ENCODE peak calls at places on chromosomes 1 and 21, in five cellular contexts. One of them, this sample, is unnamed.

GRCh38 chr1:24898152-24898908 is 31.7 kb downstream of the RUNX3 start:
- DNase-seq in endothelial cell of umbilical vein: peak
- DNase-seq in lung: peak
- DNase-seq in A549: peak
- DNase-seq in epithelial cell of esophagus: peak
- DNase-seq in this sample: peak

GRCh38 chr1:63922848-63923247 is 149.0 kb downstream of the ROR1 start:
- DNase-seq in endothelial cell of umbilical vein: no peak
- DNase-seq in lung: no peak
- DNase-seq in A549: no peak
- DNase-seq in epithelial cell of esophagus: no peak
- DNase-seq in this sample: no peak

GRCh38 chr1:191151321-191151807 is 673.7 kb upstream of the BRINP3 start:
- DNase-seq in endothelial cell of umbilical vein: no peak
- DNase-seq in lung: no peak
- DNase-seq in A549: no peak
- DNase-seq in epithelial cell of esophagus: no peak
- DNase-seq in this sample: no peak

GRCh38 chr1:218344814-218345672 is at the start of gene TGFB2:
- DNase-seq in endothelial cell of umbilical vein: peak
- DNase-seq in lung: no peak
- DNase-seq in A549: peak
- DNase-seq in epithelial cell of esophagus: peak
- DNase-seq in this sample: peak

GRCh38 chr1:83998599-83999315 is at the start of gene TTLL7:
- DNase-seq in endothelial cell of umbilical vein: peak
- DNase-seq in lung: peak
- DNase-seq in A549: peak
- DNase-seq in epithelial cell of esophagus: peak
- DNase-seq in this sample: no peak

GRCh38 chr1:236142358-236143103 is at the start of gene GPR137B:
- DNase-seq in endothelial cell of umbilical vein: peak
- DNase-seq in lung: no peak
- DNase-seq in A549: peak
- DNase-seq in epithelial cell of esophagus: peak
- DNase-seq in this sample: peak

GRCh38 chr1:73644198-73644597 is 553.8 kb downstream of the LRRIQ3 start:
- DNase-seq in endothelial cell of umbilical vein: no peak
- DNase-seq in lung: no peak
- DNase-seq in A549: no peak
- DNase-seq in epithelial cell of esophagus: no peak
- DNase-seq in this sample: no peak

GRCh38 chr1:210527091-210527490 is 198.4 kb downstream of the HHAT start:
- DNase-seq in endothelial cell of umbilical vein: no peak
- DNase-seq in lung: no peak
- DNase-seq in A549: no peak
- DNase-seq in epithelial cell of esophagus: no peak
- DNase-seq in this sample: peak

GRCh38 chr1:39857479-39857878 is 25.8 kb downstream of the TRIT1 start:
- DNase-seq in endothelial cell of umbilical vein: no peak
- DNase-seq in lung: no peak
- DNase-seq in A549: no peak
- DNase-seq in epithelial cell of esophagus: no peak
- DNase-seq in this sample: no peak

GRCh38 chr1:211699059-211699458 is 23.6 kb upstream of the NEK2 start:
- DNase-seq in endothelial cell of umbilical vein: no peak
- DNase-seq in lung: no peak
- DNase-seq in A549: no peak
- DNase-seq in epithelial cell of esophagus: no peak
- DNase-seq in this sample: no peak

GRCh38 chr1:55812281-55812680 is 597.1 kb upstream of the USP24 start:
- DNase-seq in endothelial cell of umbilical vein: no peak
- DNase-seq in lung: no peak
- DNase-seq in A549: no peak
- DNase-seq in epithelial cell of esophagus: no peak
- DNase-seq in this sample: no peak

GRCh38 chr1:70947864-70948263 is 99.8 kb downstream of the PTGER3 start:
- DNase-seq in endothelial cell of umbilical vein: no peak
- DNase-seq in lung: no peak
- DNase-seq in A549: no peak
- DNase-seq in epithelial cell of esophagus: no peak
- DNase-seq in this sample: no peak

GRCh38 chr1:236502579-236502971 is 21.2 kb upstream of the LGALS8 start:
- DNase-seq in endothelial cell of umbilical vein: peak
- DNase-seq in lung: no peak
- DNase-seq in A549: no peak
- DNase-seq in epithelial cell of esophagus: peak
- DNase-seq in this sample: peak

GRCh38 chr1:217534566-217534965 is 96.3 kb downstream of the GPATCH2 start:
- DNase-seq in endothelial cell of umbilical vein: no peak
- DNase-seq in lung: no peak
- DNase-seq in A549: no peak
- DNase-seq in epithelial cell of esophagus: no peak
- DNase-seq in this sample: no peak

GRCh38 chr1:64173300-64173940 is 30.0 kb upstream of the UBE2U start:
- DNase-seq in endothelial cell of umbilical vein: no peak
- DNase-seq in lung: no peak
- DNase-seq in A549: no peak
- DNase-seq in epithelial cell of esophagus: no peak
- DNase-seq in this sample: no peak

GRCh38 chr1:30460661-30461060 is 262.7 kb downstream of the MATN1 start:
- DNase-seq in endothelial cell of umbilical vein: no peak
- DNase-seq in lung: no peak
- DNase-seq in A549: no peak
- DNase-seq in epithelial cell of esophagus: no peak
- DNase-seq in this sample: no peak

GRCh38 chr1:181087400-181087901 is 1.0 kb upstream of the IER5 start:
- DNase-seq in endothelial cell of umbilical vein: no peak
- DNase-seq in lung: no peak
- DNase-seq in A549: no peak
- DNase-seq in epithelial cell of esophagus: no peak
- DNase-seq in this sample: no peak

GRCh38 chr21:44892095-44892494 is 18.6 kb upstream of the PTTG1IP start:
- DNase-seq in endothelial cell of umbilical vein: no peak
- DNase-seq in lung: no peak
- DNase-seq in A549: no peak
- DNase-seq in epithelial cell of esophagus: no peak
- DNase-seq in this sample: no peak

GRCh38 chr1:174448964-174449363 is 1.2 kb downstream of the GPR52 start:
- DNase-seq in endothelial cell of umbilical vein: peak
- DNase-seq in lung: no peak
- DNase-seq in A549: no peak
- DNase-seq in epithelial cell of esophagus: no peak
- DNase-seq in this sample: no peak

GRCh38 chr1:159008744-159009188 is 941 bp upstream of the IFI16 start:
- DNase-seq in endothelial cell of umbilical vein: no peak
- DNase-seq in lung: no peak
- DNase-seq in A549: no peak
- DNase-seq in epithelial cell of esophagus: no peak
- DNase-seq in this sample: peak

GRCh38 chr1:58649555-58649954 is 50.3 kb downstream of the MYSM1 start:
- DNase-seq in endothelial cell of umbilical vein: no peak
- DNase-seq in lung: no peak
- DNase-seq in A549: no peak
- DNase-seq in epithelial cell of esophagus: peak
- DNase-seq in this sample: no peak

GRCh38 chr1:173095632-173096031 is 44.9 kb upstream of the TNFSF18 start:
- DNase-seq in endothelial cell of umbilical vein: no peak
- DNase-seq in lung: no peak
- DNase-seq in A549: no peak
- DNase-seq in epithelial cell of esophagus: peak
- DNase-seq in this sample: peak

GRCh38 chr1:161225534-161226319 is at the start of gene TOMM40L:
- DNase-seq in endothelial cell of umbilical vein: peak
- DNase-seq in lung: peak
- DNase-seq in A549: peak
- DNase-seq in epithelial cell of esophagus: peak
- DNase-seq in this sample: peak
- TF ChIP-seq CTCF in endothelial cell of umbilical vein: peak
- TF ChIP-seq CTCF in lung: peak
- TF ChIP-seq CTCF in A549: peak
- TF ChIP-seq CTCF in epithelial cell of esophagus: peak
- TF ChIP-seq CTCF in this sample: peak

DNA sequence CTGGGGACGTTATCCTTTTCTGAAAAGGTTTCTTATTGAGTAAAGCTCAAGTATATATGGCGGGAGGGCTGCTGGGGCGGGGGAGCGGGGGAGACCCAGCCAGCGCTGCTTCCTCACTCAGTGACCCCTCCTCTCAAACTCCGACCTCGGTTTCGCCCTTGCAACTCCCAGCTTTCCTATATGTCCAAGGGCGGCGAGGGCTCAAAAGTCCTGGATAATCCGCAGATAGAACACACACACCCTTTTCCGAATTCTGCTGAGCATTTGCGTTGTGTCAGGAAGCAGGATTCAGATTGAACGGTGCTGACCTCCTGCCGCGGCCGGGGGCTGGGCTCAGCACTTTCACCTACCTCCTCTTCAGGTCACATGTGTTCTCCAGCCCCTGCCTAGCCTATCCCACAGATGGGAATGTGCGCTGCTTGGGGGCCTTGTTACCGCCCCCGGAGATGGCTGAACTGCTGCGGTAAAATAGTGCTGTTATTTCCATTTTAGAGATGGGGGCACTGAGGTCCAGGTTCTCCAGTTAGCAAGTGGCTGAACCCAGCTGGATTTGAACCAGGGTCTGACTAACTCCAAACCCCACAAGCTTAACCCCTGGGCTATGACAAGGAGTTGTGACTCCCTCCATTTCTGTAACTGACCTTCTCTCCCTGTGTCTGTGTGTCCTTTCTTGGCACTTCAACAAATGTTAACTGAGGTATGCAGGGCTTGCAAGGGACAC is 795 bp upstream of the AHDC1 start:
- DNase-seq in endothelial cell of umbilical vein: no peak
- DNase-seq in lung: no peak
- DNase-seq in A549: no peak
- DNase-seq in epithelial cell of esophagus: no peak
- DNase-seq in this sample: no peak
- H3K4me3 ChIP-seq in endothelial cell of umbilical vein: peak
- H3K4me3 ChIP-seq in lung: no peak
- H3K4me3 ChIP-seq in A549: peak
- H3K4me3 ChIP-seq in epithelial cell of esophagus: peak
- H3K4me3 ChIP-seq in this sample: peak

GRCh38 chr1:156075158-156075557 is 7.1 kb downstream of the MEX3A start:
- DNase-seq in endothelial cell of umbilical vein: no peak
- DNase-seq in lung: no peak
- DNase-seq in A549: no peak
- DNase-seq in epithelial cell of esophagus: no peak
- DNase-seq in this sample: no peak
- TF ChIP-seq CTCF in endothelial cell of umbilical vein: no peak
- TF ChIP-seq CTCF in lung: no peak
- TF ChIP-seq CTCF in A549: no peak
- TF ChIP-seq CTCF in epithelial cell of esophagus: no peak
- TF ChIP-seq CTCF in this sample: no peak

GRCh38 chr21:42527489-42528158 is 14.0 kb downstream of the SLC37A1 start:
- DNase-seq in endothelial cell of umbilical vein: no peak
- DNase-seq in lung: no peak
- DNase-seq in A549: no peak
- DNase-seq in epithelial cell of esophagus: no peak
- DNase-seq in this sample: no peak
- H3K4me3 ChIP-seq in endothelial cell of umbilical vein: no peak
- H3K4me3 ChIP-seq in lung: no peak
- H3K4me3 ChIP-seq in A549: no peak
- H3K4me3 ChIP-seq in epithelial cell of esophagus: no peak
- H3K4me3 ChIP-seq in this sample: no peak

GRCh38 chr1:152481869-152482664 is 28.5 kb upstream of the LCE5A start:
- DNase-seq in endothelial cell of umbilical vein: no peak
- DNase-seq in lung: no peak
- DNase-seq in A549: no peak
- DNase-seq in epithelial cell of esophagus: no peak
- DNase-seq in this sample: no peak
- TF ChIP-seq CTCF in endothelial cell of umbilical vein: no peak
- TF ChIP-seq CTCF in lung: no peak
- TF ChIP-seq CTCF in A549: no peak
- TF ChIP-seq CTCF in epithelial cell of esophagus: no peak
- TF ChIP-seq CTCF in this sample: no peak

GRCh38 chr1:32336963-32337675 is 1.1 kb upstream of the MARCKSL1 start:
- DNase-seq in endothelial cell of umbilical vein: no peak
- DNase-seq in lung: peak
- DNase-seq in A549: no peak
- DNase-seq in epithelial cell of esophagus: peak
- DNase-seq in this sample: no peak

GRCh38 chr1:32335951-32336867 is at the start of gene MARCKSL1:
- DNase-seq in endothelial cell of umbilical vein: peak
- DNase-seq in lung: peak
- DNase-seq in A549: peak
- DNase-seq in epithelial cell of esophagus: peak
- DNase-seq in this sample: peak

GRCh38 chr1:32334864-32335618 is 992 bp downstream of the MARCKSL1 start:
- DNase-seq in endothelial cell of umbilical vein: peak
- DNase-seq in lung: no peak
- DNase-seq in A549: peak
- DNase-seq in epithelial cell of esophagus: peak
- DNase-seq in this sample: no peak

GRCh38 chr1:32334274-32334861 is 1.7 kb downstream of the MARCKSL1 start:
- DNase-seq in endothelial cell of umbilical vein: no peak
- DNase-seq in lung: no peak
- DNase-seq in A549: no peak
- DNase-seq in epithelial cell of esophagus: no peak
- DNase-seq in this sample: no peak

DNA sequence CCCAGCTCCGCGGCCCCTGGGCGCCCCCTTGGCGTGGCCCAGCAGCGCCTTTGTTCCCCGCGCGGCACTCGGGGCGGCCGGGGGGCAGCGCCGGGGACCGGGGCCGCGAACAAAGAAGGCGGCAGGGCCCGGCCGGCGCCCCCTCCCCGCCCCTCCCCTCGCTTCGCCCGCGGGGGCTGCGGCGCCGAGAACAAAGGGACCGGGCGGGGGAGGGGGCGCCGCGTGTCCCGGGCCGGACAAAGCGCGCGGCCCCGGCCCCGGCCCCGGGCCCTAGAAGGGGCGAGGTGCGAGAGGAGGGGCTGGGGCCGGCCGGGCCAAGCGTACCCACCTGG is 448 bp downstream of the MARCKSL1 start:
- DNase-seq in endothelial cell of umbilical vein: no peak
- DNase-seq in lung: no peak
- DNase-seq in A549: no peak
- DNase-seq in epithelial cell of esophagus: no peak
- DNase-seq in this sample: no peak
- H3K4me3 ChIP-seq in endothelial cell of umbilical vein: peak
- H3K4me3 ChIP-seq in lung: peak
- H3K4me3 ChIP-seq in A549: peak
- H3K4me3 ChIP-seq in epithelial cell of esophagus: peak
- H3K4me3 ChIP-seq in this sample: peak

This sample was measured in astrocyte of the spinal cord.